ENCODE peak calls at places on chromosomes 4 and X, in four cellular contexts. One of them, this sample, is unnamed.

GRCh38 chr4:183342541-183343533 is 20.6 kb upstream of the CLDN24 start:
- DNase-seq in keratinocyte: no peak
- DNase-seq in RWPE2: no peak
- DNase-seq in PC-9: no peak
- DNase-seq in this sample: no peak

GRCh38 chrX:40253770-40254169 is 156.0 kb upstream of the BCOR start:
- DNase-seq in keratinocyte: no peak
- DNase-seq in RWPE2: no peak
- DNase-seq in PC-9: no peak
- DNase-seq in this sample: no peak

GRCh38 chr4:102008711-102009110 is 218.2 kb downstream of the BANK1 start:
- DNase-seq in keratinocyte: no peak
- DNase-seq in RWPE2: no peak
- DNase-seq in PC-9: no peak
- DNase-seq in this sample: no peak

GRCh38 chr4:71156616-71157015 is 163.2 kb downstream of the DCK start:
- DNase-seq in keratinocyte: no peak
- DNase-seq in RWPE2: no peak
- DNase-seq in PC-9: no peak
- DNase-seq in this sample: no peak

GRCh38 chr4:147984065-147984777 is 252.3 kb downstream of the ARHGAP10 start:
- DNase-seq in keratinocyte: no peak
- DNase-seq in RWPE2: no peak
- DNase-seq in PC-9: no peak
- DNase-seq in this sample: no peak

GRCh38 chr4:8427761-8428287 is 12.7 kb downstream of the ACOX3 start:
- DNase-seq in keratinocyte: no peak
- DNase-seq in RWPE2: no peak
- DNase-seq in PC-9: peak; percentile 28
- DNase-seq in this sample: no peak

GRCh38 chr4:56656346-56656643 is 24.8 kb downstream of the HOPX start:
- DNase-seq in keratinocyte: no peak
- DNase-seq in RWPE2: no peak
- DNase-seq in PC-9: no peak
- DNase-seq in this sample: no peak

GRCh38 chr4:89358935-89359364 is 51.4 kb upstream of the GPRIN3 start:
- DNase-seq in keratinocyte: no peak
- DNase-seq in RWPE2: no peak
- DNase-seq in PC-9: no peak
- DNase-seq in this sample: no peak

GRCh38 chrX:136866337-136867095 is 14.0 kb downstream of the RBMX start:
- DNase-seq in keratinocyte: no peak
- DNase-seq in RWPE2: no peak
- DNase-seq in PC-9: no peak
- DNase-seq in this sample: no peak

GRCh38 chr4:169612869-169613859 is 781 bp upstream of the NEK1 start:
- DNase-seq in keratinocyte: no peak
- DNase-seq in RWPE2: no peak
- DNase-seq in PC-9: peak; percentile 73
- DNase-seq in this sample: peak; percentile 30

GRCh38 chrX:9310596-9310995 is 154.3 kb upstream of the TBL1X start:
- DNase-seq in keratinocyte: no peak
- DNase-seq in RWPE2: no peak
- DNase-seq in PC-9: no peak
- DNase-seq in this sample: no peak

GRCh38 chr4:119735136-119735770 is 106.6 kb upstream of the PDE5A start:
- DNase-seq in keratinocyte: no peak
- DNase-seq in RWPE2: no peak
- DNase-seq in PC-9: no peak
- DNase-seq in this sample: no peak

GRCh38 chr4:176443117-176443516 is 123.4 kb downstream of the SPCS3 start:
- DNase-seq in keratinocyte: no peak
- DNase-seq in RWPE2: no peak
- DNase-seq in PC-9: peak; percentile 36
- DNase-seq in this sample: no peak

GRCh38 chrX:45621356-45622041 is 420.8 kb upstream of the DIPK2B start:
- DNase-seq in keratinocyte: peak; percentile 87
- DNase-seq in RWPE2: no peak
- DNase-seq in PC-9: no peak
- DNase-seq in this sample: no peak

GRCh38 chr4:68175562-68176155 is 46.0 kb upstream of the TMPRSS11F start:
- DNase-seq in keratinocyte: peak; percentile 19
- DNase-seq in RWPE2: no peak
- DNase-seq in PC-9: peak; percentile 27
- DNase-seq in this sample: no peak

GRCh38 chr4:53089940-53090729 is 228.0 kb downstream of the RASL11B start:
- DNase-seq in keratinocyte: no peak
- DNase-seq in RWPE2: no peak
- DNase-seq in PC-9: no peak
- DNase-seq in this sample: no peak

GRCh38 chr4:76821661-76822060 is 76.3 kb downstream of the SOWAHB start:
- DNase-seq in keratinocyte: no peak
- DNase-seq in RWPE2: no peak
- DNase-seq in PC-9: no peak
- DNase-seq in this sample: no peak

GRCh38 chr4:142563682-142564291 is 282.3 kb downstream of the INPP4B start:
- DNase-seq in keratinocyte: no peak
- DNase-seq in RWPE2: peak; percentile 42
- DNase-seq in PC-9: no peak
- DNase-seq in this sample: no peak

GRCh38 chr4:40335508-40335860 is 351 bp downstream of the CHRNA9 start:
- DNase-seq in keratinocyte: no peak
- DNase-seq in RWPE2: no peak
- DNase-seq in PC-9: no peak
- DNase-seq in this sample: no peak

GRCh38 chrX:29560065-29560464 is 655.3 kb upstream of the MAGEB2 start:
- DNase-seq in keratinocyte: no peak
- DNase-seq in RWPE2: no peak
- DNase-seq in PC-9: no peak
- DNase-seq in this sample: no peak

GRCh38 chrX:104565791-104566687 is at the start of gene IL1RAPL2:
- DNase-seq in keratinocyte: no peak
- DNase-seq in RWPE2: no peak
- DNase-seq in PC-9: peak; percentile 74
- DNase-seq in this sample: no peak

GRCh38 chr4:72136429-72136828 is 104.6 kb downstream of the NPFFR2 start:
- DNase-seq in keratinocyte: no peak
- DNase-seq in RWPE2: no peak
- DNase-seq in PC-9: no peak
- DNase-seq in this sample: no peak

GRCh38 chrX:48798318-48798717 is 3.5 kb upstream of the HDAC6 start:
- DNase-seq in keratinocyte: no peak
- DNase-seq in RWPE2: no peak
- DNase-seq in PC-9: no peak
- DNase-seq in this sample: no peak

GRCh38 chr4:48904101-48904500 is 2.5 kb downstream of the OCIAD2 start:
- DNase-seq in keratinocyte: no peak
- DNase-seq in RWPE2: no peak
- DNase-seq in PC-9: no peak
- DNase-seq in this sample: no peak

GRCh38 chr4:123976285-123976684 is 579.7 kb downstream of the SPRY1 start:
- DNase-seq in keratinocyte: no peak
- DNase-seq in RWPE2: no peak
- DNase-seq in PC-9: no peak
- DNase-seq in this sample: no peak

GRCh38 chr4:47372561-47372960 is 90.9 kb downstream of the COMMD8 start:
- DNase-seq in keratinocyte: no peak
- DNase-seq in RWPE2: no peak
- DNase-seq in PC-9: no peak
- DNase-seq in this sample: no peak

GRCh38 chr4:40954119-40954668 is 204.4 kb downstream of the NSUN7 start:
- DNase-seq in keratinocyte: no peak
- DNase-seq in RWPE2: no peak
- DNase-seq in PC-9: no peak
- DNase-seq in this sample: no peak

GRCh38 chr4:71941001-71941400 is 90.8 kb upstream of the NPFFR2 start:
- DNase-seq in keratinocyte: no peak
- DNase-seq in RWPE2: no peak
- DNase-seq in PC-9: no peak
- DNase-seq in this sample: no peak

GRCh38 chr4:151012836-151013235 is 2.2 kb downstream of the LRBA start:
- DNase-seq in keratinocyte: no peak
- DNase-seq in RWPE2: no peak
- DNase-seq in PC-9: peak; percentile 40
- DNase-seq in this sample: no peak

GRCh38 chr4:89101256-89102161 is 9.8 kb upstream of the TIGD2 start:
- DNase-seq in keratinocyte: no peak
- DNase-seq in RWPE2: no peak
- DNase-seq in PC-9: no peak
- DNase-seq in this sample: no peak

GRCh38 chr4:161696957-161697356 is 466.8 kb downstream of the FSTL5 start:
- DNase-seq in keratinocyte: no peak
- DNase-seq in RWPE2: no peak
- DNase-seq in PC-9: peak; percentile 2
- DNase-seq in this sample: no peak

GRCh38 chr4:41957634-41958033 is 22.4 kb downstream of the TMEM33 start:
- DNase-seq in keratinocyte: no peak
- DNase-seq in RWPE2: no peak
- DNase-seq in PC-9: no peak
- DNase-seq in this sample: no peak

GRCh38 chrX:46637937-46638336 is 64.4 kb downstream of the CHST7 start:
- DNase-seq in keratinocyte: peak; percentile 7
- DNase-seq in RWPE2: no peak
- DNase-seq in PC-9: no peak
- DNase-seq in this sample: no peak

GRCh38 chr4:127179451-127180087 is 453.2 kb upstream of the INTU start:
- DNase-seq in keratinocyte: no peak
- DNase-seq in RWPE2: no peak
- DNase-seq in PC-9: no peak
- DNase-seq in this sample: no peak

GRCh38 chr4:127174168-127174567 is 458.6 kb upstream of the INTU start:
- DNase-seq in keratinocyte: no peak
- DNase-seq in RWPE2: no peak
- DNase-seq in PC-9: no peak
- DNase-seq in this sample: no peak

GRCh38 chr4:127174731-127175130 is 458.0 kb upstream of the INTU start:
- DNase-seq in keratinocyte: no peak
- DNase-seq in RWPE2: no peak
- DNase-seq in PC-9: no peak
- DNase-seq in this sample: no peak
- TF ChIP-seq CTCF in keratinocyte: no peak
- TF ChIP-seq CTCF in RWPE2: no peak
- TF ChIP-seq CTCF in PC-9: no peak
- TF ChIP-seq CTCF in this sample: no peak

GRCh38 chr4:186891859-186892486 is 168.3 kb upstream of the FAT1 start:
- DNase-seq in keratinocyte: no peak
- DNase-seq in RWPE2: no peak
- DNase-seq in PC-9: no peak
- DNase-seq in this sample: no peak

GRCh38 chr4:186886759-186887158 is 163.1 kb upstream of the FAT1 start:
- DNase-seq in keratinocyte: no peak
- DNase-seq in RWPE2: no peak
- DNase-seq in PC-9: no peak
- DNase-seq in this sample: no peak

GRCh38 chr4:186885289-186885688 is 161.6 kb upstream of the FAT1 start:
- DNase-seq in keratinocyte: no peak
- DNase-seq in RWPE2: no peak
- DNase-seq in PC-9: no peak
- DNase-seq in this sample: no peak

GRCh38 chr4:186889876-186890643 is 166.4 kb upstream of the FAT1 start:
- DNase-seq in keratinocyte: no peak
- DNase-seq in RWPE2: no peak
- DNase-seq in PC-9: no peak
- DNase-seq in this sample: no peak

DNA sequence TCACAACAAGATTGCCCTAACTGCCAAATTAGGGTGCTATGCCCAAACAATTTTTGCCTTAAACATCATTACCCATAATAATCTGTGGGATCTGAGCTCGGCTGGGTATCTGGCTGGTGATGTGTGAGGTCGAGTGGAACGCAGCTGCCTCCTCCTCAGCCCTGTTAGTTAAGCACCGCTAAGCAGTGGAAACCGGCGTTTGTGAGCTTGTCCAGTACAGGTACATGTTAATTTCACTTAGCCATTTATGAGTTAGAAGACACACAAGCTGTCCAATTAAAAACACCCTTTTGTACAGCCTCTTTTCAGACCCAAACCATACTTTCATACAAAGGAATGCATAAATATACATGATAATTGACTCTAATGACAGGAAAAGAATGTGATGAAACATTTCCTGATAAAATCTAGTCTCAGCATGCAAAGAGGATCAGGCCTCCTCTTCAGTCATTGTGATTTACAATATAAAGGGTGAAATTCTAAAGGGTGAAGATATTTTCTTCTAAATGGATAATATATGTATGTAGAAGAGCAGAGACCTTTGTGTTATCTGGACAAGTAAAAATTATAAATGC is 163.6 kb upstream of the FAT1 start:
- DNase-seq in keratinocyte: peak; percentile 53
- DNase-seq in RWPE2: no peak
- DNase-seq in PC-9: no peak
- DNase-seq in this sample: no peak
- H3K4me1 ChIP-seq in keratinocyte: peaks cover 28% of the 10 kb centered on the region
- H3K4me1 ChIP-seq in RWPE2: peaks cover 16% of the 10 kb centered on the region
- H3K4me1 ChIP-seq in PC-9: no peaks in the 10 kb centered on the region
- H3K4me1 ChIP-seq in this sample: no peaks in the 10 kb centered on the region

DNA sequence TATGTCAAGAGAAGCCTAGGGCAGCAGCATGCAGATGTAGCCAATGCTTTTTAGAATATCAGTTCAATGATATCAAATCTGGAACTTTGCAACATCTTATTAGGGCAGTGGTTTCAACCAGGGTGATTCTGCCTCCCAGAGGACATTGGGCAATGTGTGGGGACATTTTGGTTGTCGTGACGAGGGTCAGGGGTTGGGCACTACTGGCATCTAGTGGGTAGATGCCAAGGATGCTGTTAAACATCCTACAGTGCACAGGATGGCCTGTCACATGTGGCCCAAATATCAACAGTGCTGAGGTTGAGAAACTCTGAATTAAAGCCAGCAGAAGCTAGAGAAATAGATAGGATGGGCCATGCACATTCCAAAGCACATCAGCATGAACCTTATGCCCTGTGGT is 152.3 kb downstream of the AMELX start:
- DNase-seq in keratinocyte: no peak
- DNase-seq in RWPE2: no peak
- DNase-seq in PC-9: no peak
- DNase-seq in this sample: no peak
- TF ChIP-seq CTCF in keratinocyte: no peak
- TF ChIP-seq CTCF in RWPE2: no peak
- TF ChIP-seq CTCF in PC-9: no peak
- TF ChIP-seq CTCF in this sample: no peak

GRCh38 chr4:38751341-38752043 is 31.3 kb downstream of the TLR10 start:
- DNase-seq in keratinocyte: no peak
- DNase-seq in RWPE2: no peak
- DNase-seq in PC-9: no peak
- DNase-seq in this sample: no peak

GRCh38 chr4:38747629-38748028 is 35.2 kb downstream of the TLR10 start:
- DNase-seq in keratinocyte: no peak
- DNase-seq in RWPE2: no peak
- DNase-seq in PC-9: no peak
- DNase-seq in this sample: no peak

GRCh38 chr4:38743866-38744265 is 38.9 kb downstream of the TLR10 start:
- DNase-seq in keratinocyte: no peak
- DNase-seq in RWPE2: no peak
- DNase-seq in PC-9: no peak
- DNase-seq in this sample: no peak

GRCh38 chr4:38740303-38740702 is 42.5 kb downstream of the TLR10 start:
- DNase-seq in keratinocyte: no peak
- DNase-seq in RWPE2: no peak
- DNase-seq in PC-9: no peak
- DNase-seq in this sample: no peak

GRCh38 chr4:38745881-38746280 is 36.9 kb downstream of the TLR10 start:
- DNase-seq in keratinocyte: no peak
- DNase-seq in RWPE2: no peak
- DNase-seq in PC-9: no peak
- DNase-seq in this sample: no peak
- H3K4me1 ChIP-seq in keratinocyte: no peaks in the 10 kb centered on the region
- H3K4me1 ChIP-seq in RWPE2: no peaks in the 10 kb centered on the region
- H3K4me1 ChIP-seq in PC-9: peaks cover 4% of the 10 kb centered on the region
- H3K4me1 ChIP-seq in this sample: no peaks in the 10 kb centered on the region

This sample was measured in ascending aorta.